ENCODE peak calls at places on chromosomes 6 and 20, in seven cellular contexts. U is left lung, F is mammary epithelial cell, P is dorsolateral prefrontal cortex, D is cardiac muscle cell, V is upper lobe of right lung, L is fibroblast of lung. W is an unnamed sample.

GRCh38 chr6:164807125-164807524 is 502.3 kb downstream of the C6orf118 start:
- DNase-seq in L (no peak), U (no peak), V (no peak), P (no peak), F (no peak), D (no peak), W (no peak)

GRCh38 chr6:150276168-150276958 is 92.4 kb upstream of the IYD start:
- DNase-seq in D (no peak), F (no peak), L (no peak), P (no peak), U (no peak), V (no peak), W (no peak)

GRCh38 chr6:91681341-91681740 is 1094.5 kb upstream of the MAP3K7 start:
- DNase-seq in U (no peak), F (no peak), V (no peak), P (no peak), D (no peak), L (no peak), W (no peak)

GRCh38 chr6:124535746-124536145 is 426.5 kb upstream of the RNF217 start:
- DNase-seq in D (peak; percentile 61), L (peak; percentile 82), U (no peak), V (no peak), P (no peak), F (peak; percentile 51), W (no peak)

GRCh38 chr6:119259027-119259426 is 90.5 kb downstream of the MAN1A1 start:
- DNase-seq in P (no peak), V (no peak), L (no peak), D (no peak), F (peak; percentile 34), U (no peak), W (no peak)

GRCh38 chr6:64948261-64948660 is 758.8 kb downstream of the EYS start:
- DNase-seq in L (no peak), F (no peak), V (no peak), U (no peak), P (no peak), D (no peak), W (no peak)

GRCh38 chr6:14035448-14035847 is 82.1 kb upstream of the CD83 start:
- DNase-seq in U (no peak), D (peak; percentile 92), L (peak; percentile 98), F (peak; percentile 31), P (no peak), V (no peak), W (no peak)

GRCh38 chr6:107822154-107823046 is 1.7 kb downstream of the SCML4 start:
- DNase-seq in V (no peak), L (no peak), P (no peak), D (peak; percentile 4), F (no peak), U (no peak), W (no peak)

GRCh38 chr6:144150673-144151009 is 324 bp downstream of the STX11 start:
- DNase-seq in V (peak; percentile 77), U (no peak), D (no peak), L (peak; percentile 34), P (no peak), F (peak; percentile 14), W (no peak)

GRCh38 chr20:23092861-23093543 is 6.9 kb upstream of the CD93 start:
- DNase-seq in F (no peak), D (no peak), L (no peak), P (no peak), V (no peak), U (no peak), W (no peak)

GRCh38 chr6:162712694-162713093 is 14.9 kb downstream of the PRKN start:
- DNase-seq in V (no peak), U (no peak), L (no peak), D (no peak), F (no peak), P (no peak), W (no peak)

GRCh38 chr20:20073851-20074252 is 21.5 kb downstream of the CFAP61 start:
- DNase-seq in P (no peak), V (no peak), D (no peak), U (no peak), L (no peak), F (no peak), W (no peak)
- H3K27ac ChIP-seq in P (no peak overlapping the region), V (no peak overlapping the region), D (no peak overlapping the region), U (no peak overlapping the region), L (no peak overlapping the region), F (no peak overlapping the region), W (no peak overlapping the region)

GRCh38 chr6:147667082-147667481 is 158.6 kb downstream of the SAMD5 start:
- DNase-seq in D (no peak), V (no peak), L (no peak), P (no peak), U (no peak), F (no peak), W (no peak)
- H3K27ac ChIP-seq in D (no peak overlapping the region), V (no peak overlapping the region), L (no peak overlapping the region), P (no peak overlapping the region), U (no peak overlapping the region), F (no peak overlapping the region), W (no peak overlapping the region)

GRCh38 chr6:26312096-26312463 is 52.9 kb upstream of the BTN3A2 start:
- DNase-seq in P (no peak), F (peak; percentile 34), D (peak; percentile 31), V (no peak), U (no peak), L (peak; percentile 16), W (no peak)
- H3K27ac ChIP-seq in P (peak overlapping the region; percentile 18), F (peak overlapping the region; percentile 58), D (peak overlapping the region; percentile 6), V (peak overlapping the region; percentile 13), U (peak overlapping the region; percentile 45), L (peak overlapping the region; percentile 26), W (peak overlapping the region; percentile 47)

GRCh38 chr6:4698901-4699659 is 77.1 kb upstream of the CDYL start:
- DNase-seq in U (no peak), F (no peak), D (peak; percentile 26), V (no peak), L (peak; percentile 59), P (no peak), W (no peak)
- H3K27ac ChIP-seq in U (no peak overlapping the region), F (no peak overlapping the region), D (no peak overlapping the region), V (no peak overlapping the region), L (no peak overlapping the region), P (no peak overlapping the region), W (no peak overlapping the region)

DNA sequence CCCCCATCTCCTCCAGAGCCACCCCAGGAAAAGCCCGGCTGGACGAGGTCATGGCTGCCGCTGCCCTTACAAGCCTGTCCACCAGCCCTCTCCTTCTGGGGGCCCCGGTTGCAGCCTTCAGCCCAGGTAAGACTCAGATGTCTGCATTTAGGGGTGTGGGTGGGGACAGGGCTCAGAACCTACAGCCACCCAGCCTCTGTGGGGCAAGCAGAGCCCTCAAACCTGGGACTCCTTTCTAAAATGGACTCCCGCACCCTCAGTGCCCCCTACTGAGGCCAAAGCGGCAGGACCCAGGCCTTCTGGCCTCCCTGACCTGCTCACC is 1.7 kb downstream of the SLC2A4RG start:
- DNase-seq in F (no peak), D (no peak), P (no peak), L (no peak), V (no peak), U (no peak), W (no peak)
- H3K27ac ChIP-seq in F (no peak overlapping the region), D (peak overlapping the region; percentile 64), P (peak overlapping the region; percentile 7), L (peak overlapping the region; percentile 72), V (peak overlapping the region; percentile 86), U (peak overlapping the region; percentile 78), W (no peak overlapping the region)

GRCh38 chr6:36028887-36029324 is 1.3 kb downstream of the MAPK14 start:
- DNase-seq in D (peak; percentile 87), F (peak; percentile 75), V (peak; percentile 79), U (peak; percentile 78), P (no peak), L (peak; percentile 86), W (peak; percentile 48)

GRCh38 chr6:36033935-36034334 is 6.3 kb downstream of the MAPK14 start:
- DNase-seq in L (peak; percentile 52), U (no peak), D (peak; percentile 19), P (no peak), V (no peak), F (peak; percentile 16), W (no peak)

GRCh38 chr6:36035240-36035639 is 7.6 kb downstream of the MAPK14 start:
- DNase-seq in F (no peak), L (peak; percentile 33), U (no peak), P (no peak), V (no peak), D (peak; percentile 33), W (no peak)

GRCh38 chr6:36029464-36029863 is 1.9 kb downstream of the MAPK14 start:
- DNase-seq in F (peak; percentile 57), P (no peak), D (peak; percentile 91), L (peak; percentile 59), V (no peak), U (no peak), W (no peak)

GRCh38 chr6:36032245-36032644 is 4.6 kb downstream of the MAPK14 start:
- DNase-seq in F (no peak), V (no peak), D (no peak), U (no peak), L (no peak), P (no peak), W (no peak)
- H3K27ac ChIP-seq in F (no peak overlapping the region), V (no peak overlapping the region), D (no peak overlapping the region), U (peak overlapping the region; percentile 96), L (no peak overlapping the region), P (no peak overlapping the region), W (no peak overlapping the region)